ENCODE peak calls at places on chromosomes 6 and 20, in four cellular contexts. F is upper lobe of left lung, R is sigmoid colon, B is HepG2. M is an unnamed sample.

GRCh38 chr6:105184921-105185320 is 5.1 kb upstream of the POPDC3 start:
- DNase-seq in F (no peak), R (no peak), B (no peak), M (no peak)

GRCh38 chr6:16286151-16286522 is 47.8 kb downstream of the GMPR start:
- DNase-seq in F (no peak), R (no peak), B (peak), M (no peak)

GRCh38 chr6:125377621-125378020 is 75.9 kb upstream of the HDDC2 start:
- DNase-seq in F (no peak), R (no peak), B (no peak), M (no peak)

GRCh38 chr6:118618676-118619377 is 32.6 kb downstream of the CEP85L start:
- DNase-seq in F (no peak), R (peak), B (peak), M (peak)

GRCh38 chr6:8670792-8671191 is 235.4 kb upstream of the SLC35B3 start:
- DNase-seq in F (no peak), R (no peak), B (no peak), M (no peak)

GRCh38 chr6:34517461-34517868 is 38.7 kb downstream of the SPDEF start:
- DNase-seq in F (no peak), R (no peak), B (no peak), M (no peak)

GRCh38 chr6:22716721-22717120 is 147.4 kb downstream of the HDGFL1 start:
- DNase-seq in F (no peak), R (no peak), B (no peak), M (no peak)

GRCh38 chr20:33827629-33828325 is 16.6 kb downstream of the CHMP4B start:
- DNase-seq in F (no peak), R (no peak), B (no peak), M (no peak)

GRCh38 chr20:20353574-20353973 is 14.3 kb upstream of the INSM1 start:
- DNase-seq in F (no peak), R (no peak), B (no peak), M (no peak)

GRCh38 chr20:47355489-47356219 is 845 bp downstream of the ZMYND8 start:
- DNase-seq in F (no peak), R (no peak), B (no peak), M (no peak)

GRCh38 chr6:112800916-112801315 is 453.8 kb downstream of the RFPL4B start:
- DNase-seq in F (no peak), R (no peak), B (no peak), M (no peak)

DNA sequence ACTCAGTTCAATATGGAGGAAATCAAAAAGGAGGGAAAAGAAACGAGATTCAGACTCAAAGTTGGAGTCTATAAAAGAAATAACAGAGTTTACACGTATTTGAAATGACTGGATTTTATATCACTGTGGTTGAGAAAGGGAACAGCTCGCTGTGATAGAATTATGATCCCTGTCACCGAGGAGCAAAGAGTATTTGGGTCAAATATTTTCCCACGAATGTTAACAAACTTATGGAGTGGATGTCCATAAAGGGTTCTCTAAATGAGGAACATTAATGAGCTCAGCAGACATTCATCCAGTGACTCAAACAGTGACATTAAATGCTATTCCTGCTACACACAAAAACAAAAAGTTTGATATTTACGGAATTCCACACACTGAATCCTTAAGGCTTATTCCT is 57.9 kb downstream of the FHL5 start:
- DNase-seq in F (no peak), R (no peak), B (no peak), M (no peak)
- TF ChIP-seq POLR2AphosphoS5 in F (no peak), R (no peak), B (no peak), M (no peak)

GRCh38 chr20:61926796-61927192 is 138.9 kb downstream of the TAF4 start:
- DNase-seq in F (no peak), R (no peak), B (no peak), M (no peak)

GRCh38 chr20:61927826-61928541 is 137.7 kb downstream of the TAF4 start:
- DNase-seq in F (peak), R (no peak), B (no peak), M (no peak)

GRCh38 chr20:61925555-61926252 is 140.0 kb downstream of the TAF4 start:
- DNase-seq in F (peak), R (no peak), B (no peak), M (no peak)

GRCh38 chr20:61926253-61926613 is 139.4 kb downstream of the TAF4 start:
- DNase-seq in F (peak), R (no peak), B (no peak), M (no peak)

GRCh38 chr20:61927193-61927825 is 138.4 kb downstream of the TAF4 start:
- DNase-seq in F (no peak), R (no peak), B (no peak), M (no peak)
- TF ChIP-seq POLR2AphosphoS5 in F (no peak), R (no peak), B (no peak), M (no peak)

GRCh38 chr20:11772226-11772730 is 145.4 kb upstream of the BTBD3 start:
- DNase-seq in F (no peak), R (no peak), B (no peak), M (no peak)

GRCh38 chr20:11769825-11770224 is 147.9 kb upstream of the BTBD3 start:
- DNase-seq in F (no peak), R (no peak), B (no peak), M (no peak)

GRCh38 chr20:11766961-11767360 is 150.7 kb upstream of the BTBD3 start:
- DNase-seq in F (no peak), R (no peak), B (no peak), M (no peak)
- TF ChIP-seq POLR2AphosphoS5 in F (no peak), R (no peak), B (no peak), M (no peak)

GRCh38 chr6:11324453-11325023 is 92.1 kb upstream of the NEDD9 start:
- DNase-seq in F (no peak), R (no peak), B (no peak), M (no peak)

GRCh38 chr6:11320914-11321549 is 88.6 kb upstream of the NEDD9 start:
- DNase-seq in F (no peak), R (no peak), B (no peak), M (no peak)

GRCh38 chr6:11325431-11325830 is 93.0 kb upstream of the NEDD9 start:
- DNase-seq in F (no peak), R (no peak), B (no peak), M (no peak)

GRCh38 chr6:11322252-11322885 is 89.9 kb upstream of the NEDD9 start:
- DNase-seq in F (no peak), R (no peak), B (no peak), M (no peak)

DNA sequence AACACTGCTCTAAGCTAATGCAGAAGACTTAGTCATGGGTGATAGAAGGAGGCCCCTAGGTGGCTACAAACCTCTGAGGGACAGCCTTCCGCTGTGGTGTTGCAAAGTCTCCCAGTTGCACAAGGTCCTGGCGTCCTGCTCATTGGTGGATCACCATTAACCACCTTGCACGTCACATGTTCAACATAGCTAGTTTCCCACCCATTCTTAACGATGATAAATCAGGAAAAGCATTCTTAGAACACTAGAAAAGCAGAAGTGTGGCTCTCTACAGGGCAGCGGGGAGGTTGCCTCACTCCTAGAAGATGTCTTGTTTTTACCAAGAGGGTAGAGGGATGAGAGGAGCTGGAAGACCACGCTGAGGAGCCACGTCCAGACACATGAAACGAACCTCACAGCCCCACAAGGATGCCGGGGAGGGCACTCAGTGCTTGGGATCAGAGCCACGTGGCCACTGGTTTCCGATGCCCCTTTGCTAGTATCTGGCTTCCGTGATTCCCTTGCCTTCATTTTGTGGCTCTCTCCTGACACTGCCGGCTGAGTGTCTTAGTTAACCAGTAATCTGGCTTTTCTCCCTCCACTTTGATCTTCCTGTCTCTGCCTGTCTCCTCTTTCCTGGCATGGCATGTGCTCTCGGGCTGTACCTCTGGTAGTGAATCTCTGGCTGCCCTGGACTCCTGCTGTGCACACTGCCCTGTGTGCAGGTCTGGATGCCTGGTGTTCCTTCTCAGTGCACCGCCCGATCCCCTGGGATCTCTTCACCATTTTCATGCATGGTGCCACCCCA is 91.4 kb upstream of the NEDD9 start:
- DNase-seq in F (peak), R (no peak), B (peak), M (no peak)
- TF ChIP-seq POLR2AphosphoS5 in F (peak), R (no peak), B (no peak), M (no peak)

GRCh38 chr6:154482858-154483257 is 27.6 kb downstream of the CNKSR3 start:
- DNase-seq in F (no peak), R (no peak), B (no peak), M (no peak)
- TF ChIP-seq POLR2AphosphoS5 in F (peak), R (peak), B (no peak), M (no peak)

GRCh38 chr6:44145839-44146238 is 12.8 kb upstream of the CAPN11 start:
- DNase-seq in F (no peak), R (no peak), B (no peak), M (no peak)
- TF ChIP-seq POLR2AphosphoS5 in F (no peak), R (no peak), B (no peak), M (no peak)

GRCh38 chr6:31948753-31949413 is 3.0 kb downstream of the CFB start:
- DNase-seq in F (no peak), R (no peak), B (no peak), M (no peak)
- TF ChIP-seq POLR2AphosphoS5 in F (no peak), R (no peak), B (no peak), M (no peak)

GRCh38 chr20:407097-407952 is 774 bp upstream of the RBCK1 start:
- DNase-seq in F (peak), R (peak), B (peak), M (peak)
- TF ChIP-seq POLR2AphosphoS5 in F (no peak), R (no peak), B (peak), M (peak)

DNA sequence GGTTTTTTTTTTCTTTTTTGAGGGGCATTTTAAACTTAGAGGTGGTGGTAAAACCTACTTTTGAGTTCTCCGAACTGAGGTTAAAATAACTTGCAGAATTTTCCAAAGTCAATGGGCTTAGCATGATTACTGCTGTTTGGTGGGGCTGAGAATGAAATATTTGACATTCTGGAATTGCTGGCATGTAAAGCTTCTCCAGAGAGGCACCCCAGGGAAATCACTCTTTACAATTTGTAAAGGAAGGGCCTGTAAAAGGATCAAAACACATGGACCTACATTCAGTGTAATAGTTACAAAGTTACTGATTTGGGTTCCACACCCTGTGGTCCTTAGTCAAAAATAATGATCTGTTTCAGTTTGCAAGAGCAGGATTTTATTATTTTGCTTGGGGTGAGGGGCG is 5.5 kb downstream of the FAM217B start:
- DNase-seq in F (no peak), R (no peak), B (no peak), M (no peak)
- TF ChIP-seq POLR2AphosphoS5 in F (no peak), R (no peak), B (no peak), M (no peak)

GRCh38 chr6:33028220-33028849 is 18.9 kb upstream of the HLA-DOA start:
- DNase-seq in F (no peak), R (no peak), B (no peak), M (no peak)

GRCh38 chr6:33034554-33034953 is 25.2 kb upstream of the HLA-DOA start:
- DNase-seq in F (no peak), R (no peak), B (no peak), M (no peak)

GRCh38 chr6:33030245-33030644 is 20.9 kb upstream of the HLA-DOA start:
- DNase-seq in F (no peak), R (no peak), B (no peak), M (no peak)

GRCh38 chr6:33029297-33030184 is 20.1 kb upstream of the HLA-DOA start:
- DNase-seq in F (no peak), R (no peak), B (no peak), M (no peak)
- TF ChIP-seq POLR2AphosphoS5 in F (peak), R (peak), B (no peak), M (peak)

M was measured in prostate gland.